ENCODE peak calls at places on chromosome X, in five cellular contexts. H, F, N, J and V are unnamed samples.

GRCh38 chrX:67563469-67564448 is 19.9 kb downstream of the AR start:
- DNase-seq in N (no peak), J (no peak), H (no peak), F (peak; percentile 52), V (no peak)

GRCh38 chrX:53383376-53384087 is 38.9 kb downstream of the SMC1A start:
- DNase-seq in H (no peak), N (no peak), J (peak; percentile 22), F (no peak), V (no peak)

GRCh38 chrX:8139713-8140112 is 31.4 kb downstream of the VCX2 start:
- DNase-seq in H (no peak), F (no peak), N (no peak), J (no peak), V (no peak)

GRCh38 chrX:20309796-20310195 is 43.1 kb upstream of the RPS6KA3 start:
- DNase-seq in F (peak; percentile 73), N (no peak), H (no peak), J (no peak), V (no peak)

GRCh38 chrX:45623266-45623665 is 422.6 kb upstream of the DIPK2B start:
- DNase-seq in J (no peak), H (no peak), F (peak; percentile 91), N (no peak), V (no peak)

GRCh38 chrX:42195506-42195905 is 272.2 kb upstream of the CASK start:
- DNase-seq in F (no peak), J (no peak), H (no peak), N (no peak), V (no peak)

GRCh38 chrX:18574591-18574990 is 97.3 kb downstream of the RS1 start:
- DNase-seq in F (peak; percentile 81), N (no peak), J (peak; percentile 74), H (peak; percentile 71), V (no peak)

GRCh38 chrX:46588263-46588662 is 14.7 kb downstream of the CHST7 start:
- DNase-seq in J (no peak), N (no peak), F (peak; percentile 68), H (peak; percentile 63), V (no peak)

GRCh38 chrX:143476751-143477150 is 40.5 kb downstream of the SPANXN3 start:
- DNase-seq in N (no peak), H (no peak), F (no peak), J (no peak), V (no peak)

GRCh38 chrX:106912864-106913263 is 7.3 kb upstream of the CLDN2 start:
- DNase-seq in H (no peak), J (no peak), N (no peak), F (peak; percentile 57), V (no peak)

GRCh38 chrX:14095702-14096101 is 66.0 kb upstream of the GEMIN8 start:
- DNase-seq in J (peak; percentile 52), N (no peak), H (no peak), F (peak; percentile 53), V (peak; percentile 34)

GRCh38 chrX:138871739-138872138 is 160.2 kb upstream of the FGF13 start:
- DNase-seq in N (no peak), F (no peak), J (no peak), H (no peak), V (no peak)

GRCh38 chrX:19839770-19840254 is 47.6 kb downstream of the SH3KBP1 start:
- DNase-seq in N (no peak), H (no peak), J (no peak), F (no peak), V (no peak)

GRCh38 chrX:1041051-1041450 is 171.4 kb downstream of the CRLF2 start:
- DNase-seq in F (no peak), J (no peak), H (peak; percentile 60), N (peak; percentile 9), V (no peak)

GRCh38 chrX:150688911-150689451 is 4.2 kb upstream of the MTMR1 start:
- DNase-seq in F (peak; percentile 96), N (no peak), H (no peak), J (no peak), V (no peak)

GRCh38 chrX:23819385-23820234 is 36.6 kb downstream of the SAT1 start:
- DNase-seq in F (peak; percentile 40), J (no peak), H (no peak), N (no peak), V (no peak)

GRCh38 chrX:140507223-140507981 is 2.5 kb upstream of the SOX3 start:
- DNase-seq in H (no peak), J (no peak), F (no peak), N (no peak), V (no peak)

GRCh38 chrX:155966876-155967275 is 30.6 kb upstream of the IL9R start:
- DNase-seq in N (no peak), H (no peak), J (peak; percentile 89), F (no peak), V (peak; percentile 52)
- TF ChIP-seq CTCF in N (peak; percentile 10), H (no peak), J (peak; percentile 98), F (peak; percentile 22), V (peak; percentile 72)

GRCh38 chrX:50447535-50447934 is 23.1 kb downstream of the DGKK start:
- DNase-seq in J (no peak), H (no peak), F (no peak), N (no peak), V (no peak)
- H3K27me3 ChIP-seq in J (peaks cover 12% of the 10 kb centered on the region), H (no peaks in the 10 kb centered on the region), F (no peaks in the 10 kb centered on the region), N (no peaks in the 10 kb centered on the region), V (no peaks in the 10 kb centered on the region)

DNA sequence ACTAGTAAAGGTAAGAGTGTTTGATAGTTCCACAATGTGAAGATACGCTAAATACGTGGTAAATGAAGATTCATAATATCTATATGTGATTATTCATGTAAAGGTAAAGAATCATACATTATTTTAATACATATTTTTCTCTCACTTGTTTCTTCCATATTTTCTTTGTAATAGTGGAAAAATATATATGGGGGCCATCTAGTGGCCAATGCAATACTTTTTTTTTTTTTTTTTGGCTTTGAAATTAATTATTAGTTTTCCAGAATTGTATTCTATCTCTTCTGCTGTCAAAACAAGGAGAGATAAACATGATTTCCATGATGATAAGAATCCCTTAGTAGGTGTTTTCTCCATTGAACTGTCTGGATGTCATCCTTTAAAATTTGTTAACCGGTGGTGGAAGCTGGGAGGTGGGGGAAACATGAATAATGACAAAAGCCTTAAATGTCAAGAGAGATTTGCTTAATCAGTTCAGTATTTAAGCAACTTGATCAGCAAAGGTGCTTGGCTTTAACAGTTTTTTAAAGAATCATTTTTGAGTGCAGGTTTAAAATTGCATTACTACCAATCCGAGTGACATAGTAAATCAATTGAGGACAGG is 508.7 kb upstream of the HTR2C start:
- DNase-seq in F (no peak), N (no peak), H (no peak), J (no peak), V (no peak)
- TF ChIP-seq CTCF in F (peak; percentile 40), N (no peak), H (no peak), J (no peak), V (peak; percentile 19)

DNA sequence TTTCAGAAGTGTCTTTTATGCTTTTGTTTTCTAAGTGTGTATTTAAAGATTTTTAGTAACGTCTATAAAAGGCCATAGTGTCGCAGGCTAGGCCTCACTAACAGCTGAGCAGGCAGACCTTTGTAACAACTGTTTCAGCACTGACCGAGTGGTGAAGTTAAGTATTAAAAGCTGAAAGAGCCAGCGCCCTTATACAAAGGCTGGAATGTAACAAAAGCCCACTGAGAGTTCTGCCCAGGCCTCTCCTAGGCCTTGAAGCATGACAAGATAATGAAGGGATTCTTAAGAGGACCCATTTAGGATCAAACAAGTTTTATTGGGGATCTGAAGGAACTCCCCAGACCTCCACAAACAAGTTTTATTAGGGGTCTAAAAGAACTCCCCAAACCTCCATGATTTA is 722.5 kb upstream of the PRKX start:
- DNase-seq in H (no peak), J (no peak), N (no peak), F (no peak), V (no peak)
- H3K27me3 ChIP-seq in H (no peaks in the 10 kb centered on the region), J (peaks cover 48% of the 10 kb centered on the region), N (no peaks in the 10 kb centered on the region), F (no peaks in the 10 kb centered on the region), V (no peaks in the 10 kb centered on the region)

GRCh38 chrX:39652336-39652735 is 445.4 kb downstream of the BCOR start:
- DNase-seq in J (no peak), H (no peak), N (no peak), F (peak; percentile 14), V (peak; percentile 41)
- TF ChIP-seq CTCF in J (peak; percentile 49), H (no peak), N (peak; percentile 9), F (peak; percentile 39), V (peak; percentile 59)